ENCODE peak calls at places on chromosomes 3 and 15, in six cellular contexts. H is Karpas-422; V is HL-60; W is left ventricle myocardium inferior; P is tibial artery; F is CD4-positive, alpha-beta T cell. G is an unnamed sample.

GRCh38 chr15:69502470-69503045 is 49.9 kb downstream of the RPLP1 start:
- DNase-seq in H (no peak), V (no peak), W (no peak), P (no peak), F (no peak), G (no peak)

GRCh38 chr3:37144806-37145205 is 29.6 kb downstream of the LRRFIP2 start:
- DNase-seq in H (peak), V (no peak), W (no peak), P (no peak), F (no peak), G (no peak)

GRCh38 chr15:64334530-64334929 is 21.4 kb downstream of the CSNK1G1 start:
- DNase-seq in H (peak), V (no peak), W (no peak), P (no peak), F (peak), G (peak)

GRCh38 chr15:78242128-78242527 is 7.8 kb upstream of the ACSBG1 start:
- DNase-seq in H (peak), V (peak), W (no peak), P (no peak), F (no peak), G (no peak)

GRCh38 chr3:16513141-16514020 is at the start of gene RFTN1:
- DNase-seq in H (peak), V (peak), W (peak), P (peak), F (peak), G (peak)

GRCh38 chr15:33007295-33007855 is 187.1 kb downstream of the FMN1 start:
- DNase-seq in H (no peak), V (no peak), W (no peak), P (no peak), F (no peak), G (no peak)

GRCh38 chr15:37616215-37616614 is 318.2 kb upstream of the TMCO5A start:
- DNase-seq in H (no peak), V (no peak), W (no peak), P (no peak), F (no peak), G (no peak)

GRCh38 chr3:27685474-27685873 is 36.6 kb downstream of the EOMES start:
- DNase-seq in H (no peak), V (no peak), W (no peak), P (no peak), F (no peak), G (no peak)

GRCh38 chr3:139119331-139120025 is 74.8 kb upstream of the PRR23C start:
- DNase-seq in H (no peak), V (no peak), W (no peak), P (no peak), F (no peak), G (no peak)

GRCh38 chr3:161744366-161744765 is 247.8 kb downstream of the OTOL1 start:
- DNase-seq in H (no peak), V (no peak), W (no peak), P (no peak), F (no peak), G (no peak)

GRCh38 chr15:23857028-23857641 is 170.0 kb upstream of the NDN start:
- DNase-seq in H (peak), V (peak), W (no peak), P (no peak), F (no peak), G (no peak)

GRCh38 chr3:150251654-150252053 is 156.4 kb upstream of the TSC22D2 start:
- DNase-seq in H (no peak), V (no peak), W (no peak), P (no peak), F (no peak), G (no peak)

DNA sequence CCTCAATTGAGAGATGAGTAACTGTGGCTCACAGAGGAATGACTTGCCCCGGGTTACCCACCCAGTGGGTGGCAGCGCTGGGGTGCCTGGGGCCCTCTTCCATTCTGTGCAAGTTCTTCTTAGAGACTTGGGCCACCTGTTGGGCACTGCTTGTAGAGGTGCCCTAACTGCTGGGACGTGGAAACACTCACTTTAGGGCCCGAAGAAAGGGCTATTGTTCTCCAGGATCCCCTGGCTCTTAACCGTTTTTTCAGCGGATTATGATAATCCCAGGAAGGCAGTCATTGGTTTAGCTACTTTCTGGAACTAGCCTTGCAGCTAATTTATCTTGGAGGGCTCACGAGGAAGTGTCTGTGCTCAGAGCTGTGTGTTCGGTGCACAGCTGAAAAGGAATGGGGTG is 66.0 kb upstream of the GCNT3 start:
- DNase-seq in H (no peak), V (no peak), W (no peak), P (no peak), F (no peak), G (no peak)
- H3K27ac ChIP-seq in H (no peak), V (no peak), W (no peak), P (no peak), F (no peak), G (no peak)

GRCh38 chr15:98734472-98735284 is 86.3 kb downstream of the IGF1R start:
- DNase-seq in H (no peak), V (peak), W (no peak), P (no peak), F (no peak), G (no peak)

GRCh38 chr15:98733098-98733497 is 84.8 kb downstream of the IGF1R start:
- DNase-seq in H (no peak), V (no peak), W (no peak), P (no peak), F (no peak), G (no peak)

GRCh38 chr15:98735895-98736617 is 87.7 kb downstream of the IGF1R start:
- DNase-seq in H (no peak), V (no peak), W (no peak), P (no peak), F (no peak), G (no peak)

GRCh38 chr15:98737122-98737521 is 88.8 kb downstream of the IGF1R start:
- DNase-seq in H (no peak), V (no peak), W (no peak), P (no peak), F (no peak), G (no peak)

DNA sequence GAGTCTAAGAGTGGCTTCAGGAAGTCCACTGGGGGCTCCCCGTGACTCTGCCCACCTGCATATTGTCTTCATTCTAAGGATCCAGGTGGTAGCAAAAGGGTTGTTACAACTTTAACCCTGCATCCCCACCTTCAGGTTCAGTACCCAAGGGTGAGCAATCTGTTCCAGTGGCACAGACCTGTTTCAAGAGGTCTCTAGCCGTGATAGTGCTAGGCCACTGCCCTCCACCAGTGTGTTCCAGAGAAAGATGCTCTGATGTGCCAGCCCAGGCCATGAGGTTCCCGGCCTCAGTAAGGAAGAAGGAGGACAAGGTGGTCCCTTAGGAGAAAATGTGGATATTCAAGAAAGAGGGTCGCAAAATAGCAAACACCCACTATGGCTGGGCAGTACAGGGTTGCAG is 87.0 kb downstream of the IGF1R start:
- DNase-seq in H (no peak), V (no peak), W (no peak), P (no peak), F (no peak), G (no peak)
- H3K27ac ChIP-seq in H (no peak), V (peak), W (peak), P (peak), F (no peak), G (no peak)

GRCh38 chr3:72151465-72152238 is 366.7 kb upstream of the PROK2 start:
- DNase-seq in H (no peak), V (no peak), W (no peak), P (no peak), F (no peak), G (no peak)
- H3K27ac ChIP-seq in H (no peak), V (no peak), W (no peak), P (peak), F (no peak), G (no peak)

GRCh38 chr3:128496602-128497304 is 3.8 kb upstream of the GATA2 start:
- DNase-seq in H (no peak), V (no peak), W (no peak), P (no peak), F (no peak), G (no peak)
- H3K27ac ChIP-seq in H (no peak), V (no peak), W (no peak), P (no peak), F (no peak), G (no peak)

GRCh38 chr3:112132975-112133448 is at the start of gene GCSAM:
- DNase-seq in H (peak), V (peak), W (peak), P (peak), F (peak), G (peak)
- H3K27ac ChIP-seq in H (peak), V (peak), W (no peak), P (no peak), F (peak), G (peak)

GRCh38 chr3:9810846-9811245 is 784 bp downstream of the TTLL3 start:
- DNase-seq in H (no peak), V (no peak), W (no peak), P (no peak), F (no peak), G (no peak)
- H3K27ac ChIP-seq in H (no peak), V (no peak), W (peak), P (peak), F (no peak), G (no peak)

GRCh38 chr3:13111874-13112520 is 38.8 kb upstream of the IQSEC1 start:
- DNase-seq in H (no peak), V (no peak), W (no peak), P (no peak), F (no peak), G (no peak)
- H3K27ac ChIP-seq in H (no peak), V (no peak), W (no peak), P (no peak), F (no peak), G (no peak)